ENCODE peak calls at places on chromosomes 7 and 10, in five cellular contexts. H is ascending aorta; C is CD4-positive, CD25-positive, alpha-beta regulatory T cell; J is aorta; S is GM23248. F is an unnamed sample.

GRCh38 chr10:62113680-62114079 is 155.0 kb downstream of the RTKN2 start:
- DNase-seq in J (no peak), H (no peak), S (no peak), C (no peak), F (no peak)

GRCh38 chr10:6621536-6621935 is 41.5 kb upstream of the PRKCQ start:
- DNase-seq in J (no peak), H (no peak), C (no peak), S (peak; percentile 20), F (no peak)

GRCh38 chr7:120201290-120201689 is 71.7 kb upstream of the KCND2 start:
- DNase-seq in S (no peak), H (no peak), C (no peak), J (no peak), F (no peak)

GRCh38 chr10:125156739-125157472 is 3.5 kb downstream of the CTBP2 start:
- DNase-seq in C (no peak), H (no peak), S (no peak), J (no peak), F (no peak)

GRCh38 chr10:17394854-17395253 is 59.5 kb downstream of the ST8SIA6 start:
- DNase-seq in S (no peak), C (no peak), H (no peak), J (no peak), F (no peak)

GRCh38 chr7:32602470-32602869 is 107.2 kb downstream of the AVL9 start:
- DNase-seq in S (no peak), C (no peak), H (no peak), J (no peak), F (no peak)

GRCh38 chr10:102113956-102114857 is 6.0 kb downstream of the LDB1 start:
- DNase-seq in S (peak; percentile 74), H (no peak), C (no peak), J (peak; percentile 58), F (no peak)

GRCh38 chr10:16384064-16384463 is 52.7 kb upstream of the PTER start:
- DNase-seq in C (no peak), H (no peak), J (no peak), S (no peak), F (peak; percentile 10)

GRCh38 chr10:14659626-14660196 is 115.0 kb downstream of the FAM107B start:
- DNase-seq in J (peak; percentile 80), C (peak; percentile 69), H (no peak), S (peak; percentile 5), F (no peak)

GRCh38 chr7:158814637-158815036 is 14.7 kb downstream of the ESYT2 start:
- DNase-seq in J (no peak), C (peak; percentile 44), S (no peak), H (no peak), F (no peak)

GRCh38 chr10:86357676-86358075 is 8.9 kb downstream of the GRID1 start:
- DNase-seq in J (no peak), C (no peak), S (no peak), H (no peak), F (no peak)

GRCh38 chr7:155383756-155384491 is 74.0 kb upstream of the EN2 start:
- DNase-seq in C (no peak), J (peak; percentile 21), H (no peak), S (no peak), F (no peak)

GRCh38 chr10:13949844-13950542 is 363.2 kb downstream of the PRPF18 start:
- DNase-seq in C (no peak), H (no peak), J (no peak), S (peak; percentile 90), F (no peak)

GRCh38 chr7:77727527-77727926 is 31.3 kb downstream of the RSBN1L start:
- DNase-seq in J (no peak), S (no peak), H (no peak), C (no peak), F (no peak)

GRCh38 chr10:77877461-77878344 is 48.9 kb downstream of the DLG5 start:
- DNase-seq in C (peak; percentile 18), H (no peak), J (peak; percentile 60), S (peak; percentile 31), F (peak; percentile 80)

GRCh38 chr10:117248700-117249465 is 8.0 kb downstream of the SLC18A2 start:
- DNase-seq in S (peak; percentile 86), J (no peak), C (no peak), H (no peak), F (no peak)

GRCh38 chr7:127391591-127392181 is 822 bp downstream of the ZNF800 start:
- DNase-seq in J (no peak), C (peak; percentile 80), S (peak; percentile 72), H (no peak), F (peak; percentile 28)

GRCh38 chr10:132654708-132655661 is 117.4 kb downstream of the INPP5A start:
- DNase-seq in H (no peak), C (peak; percentile 45), S (peak; percentile 77), J (peak; percentile 59), F (peak; percentile 72)

GRCh38 chr7:121006731-121007315 is 18.3 kb downstream of the CPED1 start:
- DNase-seq in S (no peak), C (no peak), H (no peak), J (no peak), F (no peak)

GRCh38 chr10:22427101-22427500 is 81.8 kb downstream of the SPAG6 start:
- DNase-seq in H (no peak), S (peak; percentile 81), J (no peak), C (no peak), F (no peak)

GRCh38 chr7:104225441-104225840 is 17.6 kb upstream of the ORC5 start:
- DNase-seq in J (no peak), C (no peak), S (no peak), H (no peak), F (no peak)

GRCh38 chr10:47095211-47095610 is 184.0 kb downstream of the PTPN20 start:
- DNase-seq in C (no peak), H (no peak), S (no peak), J (no peak), F (no peak)

GRCh38 chr7:11427686-11428273 is 404.2 kb downstream of the THSD7A start:
- DNase-seq in S (peak; percentile 80), J (no peak), H (no peak), C (peak; percentile 36), F (peak; percentile 30)

GRCh38 chr10:6755891-6756460 is 175.9 kb upstream of the PRKCQ start:
- DNase-seq in H (no peak), S (peak; percentile 60), C (peak; percentile 24), J (no peak), F (no peak)

DNA sequence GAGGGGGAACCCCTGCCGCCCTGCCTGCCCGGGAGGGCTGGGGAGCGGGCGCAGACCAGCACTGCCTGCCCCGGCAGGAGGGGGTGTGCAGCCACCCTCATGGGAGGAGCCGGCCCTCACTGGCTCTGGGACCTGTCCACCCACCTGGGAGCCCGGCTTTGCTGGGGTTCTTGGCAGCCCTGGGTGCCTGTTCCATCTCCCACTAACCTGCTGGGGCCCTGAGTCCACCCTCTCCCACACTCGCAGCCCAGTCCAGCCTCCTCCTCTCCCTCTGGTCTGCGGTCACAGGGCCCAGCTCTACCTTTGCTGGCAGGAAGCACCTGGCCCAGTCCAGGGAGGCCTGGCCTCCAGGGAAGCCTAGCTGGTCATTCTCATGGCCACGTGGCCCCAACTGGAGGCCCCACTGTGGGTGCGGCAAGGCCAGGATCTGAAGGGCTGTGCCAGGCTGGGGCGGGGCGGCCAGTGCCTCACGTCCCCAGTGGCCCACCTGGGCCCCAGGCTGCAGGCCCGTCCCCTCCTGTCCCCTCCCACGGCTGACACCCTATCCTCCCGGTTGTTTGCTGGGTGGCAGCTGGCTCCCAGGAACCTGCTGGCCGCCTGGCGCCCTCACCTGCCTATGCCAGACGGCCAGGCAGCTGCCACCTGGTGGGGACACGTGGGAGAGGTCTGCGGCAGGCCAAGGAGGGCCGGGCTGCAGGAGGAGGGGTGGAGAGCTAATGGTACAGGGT is at the start of gene TMEM184A:
- DNase-seq in J (no peak), S (no peak), H (no peak), C (peak; percentile 61), F (peak; percentile 61)
- H3K4me3 ChIP-seq in J (no peak within 1 kb of the TSS), S (no peak within 1 kb of the TSS), H (no peak within 1 kb of the TSS), C (no peak within 1 kb of the TSS), F (no peak within 1 kb of the TSS)

GRCh38 chr7:19119901-19120486 is 2.6 kb upstream of the TWIST1 start:
- DNase-seq in S (peak; percentile 65), C (no peak), J (no peak), H (no peak), F (no peak)
- H3K4me3 ChIP-seq in S (peak overlapping the region; percentile 88), C (no peak overlapping the region), J (no peak overlapping the region), H (no peak overlapping the region), F (no peak overlapping the region)

GRCh38 chr7:73613954-73614735 is 10.2 kb downstream of the MLXIPL start:
- DNase-seq in S (no peak), C (no peak), H (no peak), J (no peak), F (no peak)
- H3K4me3 ChIP-seq in S (no peak overlapping the region), C (no peak overlapping the region), H (no peak overlapping the region), J (no peak overlapping the region), F (no peak overlapping the region)

GRCh38 chr7:29853072-29853471 is 46.8 kb downstream of the WIPF3 start:
- DNase-seq in J (no peak), S (no peak), H (no peak), C (no peak), F (no peak)
- H3K4me3 ChIP-seq in J (no peak overlapping the region), S (no peak overlapping the region), H (no peak overlapping the region), C (no peak overlapping the region), F (no peak overlapping the region)

GRCh38 chr7:26100940-26101339 is 51.1 kb upstream of the NFE2L3 start:
- DNase-seq in C (no peak), S (no peak), H (no peak), J (no peak), F (no peak)

GRCh38 chr7:26097837-26098668 is 53.9 kb upstream of the NFE2L3 start:
- DNase-seq in J (no peak), S (no peak), C (peak; percentile 54), H (no peak), F (no peak)

GRCh38 chr7:26103541-26104070 is 48.4 kb upstream of the NFE2L3 start:
- DNase-seq in H (no peak), S (no peak), C (no peak), J (no peak), F (no peak)

GRCh38 chr7:26102176-26102575 is 49.8 kb upstream of the NFE2L3 start:
- DNase-seq in S (no peak), C (no peak), H (no peak), J (no peak), F (no peak)

DNA sequence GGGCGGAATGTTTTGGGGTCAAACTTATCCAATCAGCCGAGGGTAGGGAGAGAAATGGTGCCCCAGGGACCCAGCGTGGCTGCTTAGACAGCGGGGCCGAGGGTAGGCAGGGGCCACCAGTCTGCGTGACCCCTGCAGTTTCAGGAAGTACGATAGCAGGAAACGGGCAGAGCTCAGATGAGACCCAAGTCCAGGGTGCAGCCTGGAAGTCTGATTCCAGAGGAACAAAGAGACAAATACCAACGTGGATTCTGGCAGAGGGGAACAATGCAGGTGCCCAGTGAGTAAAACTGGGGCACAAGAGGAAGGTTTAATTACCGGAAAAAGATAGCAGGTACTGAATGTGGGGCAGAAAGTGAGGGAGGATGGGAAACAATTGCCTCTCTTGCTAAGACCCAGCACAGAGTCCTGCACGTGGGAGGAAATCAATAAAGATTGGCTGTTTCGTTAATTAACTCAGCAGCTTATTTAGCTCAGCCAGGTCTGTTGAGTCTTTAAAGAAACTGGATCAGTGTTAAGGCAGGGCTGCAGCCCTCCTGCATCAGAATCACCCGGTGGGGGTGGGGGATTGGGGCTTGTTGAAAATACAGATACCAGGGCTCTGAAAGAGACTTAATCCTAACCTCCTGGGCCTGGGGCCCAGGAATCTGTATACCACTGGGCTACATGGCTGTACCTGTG is 50.4 kb upstream of the NFE2L3 start:
- DNase-seq in S (no peak), J (no peak), C (peak; percentile 70), H (peak; percentile 10), F (no peak)
- H3K4me3 ChIP-seq in S (no peak overlapping the region), J (no peak overlapping the region), C (peak overlapping the region; percentile 51), H (peak overlapping the region; percentile 40), F (no peak overlapping the region)

GRCh38 chr10:514137-514671 is 175.3 kb downstream of the DIP2C start:
- DNase-seq in S (no peak), H (no peak), J (no peak), C (no peak), F (no peak)
- H3K4me3 ChIP-seq in S (no peak overlapping the region), H (no peak overlapping the region), J (no peak overlapping the region), C (no peak overlapping the region), F (no peak overlapping the region)